ENCODE peak calls at places on chromosomes 7 and 10, in eight cellular contexts. One of them, this sample, is unnamed.

GRCh38 chr10:45819552-45819951 is 27.7 kb downstream of the AGAP4 start:
- DNase-seq in osteocyte: peak
- DNase-seq in GM20000: no peak
- DNase-seq in neural progenitor cell: no peak
- DNase-seq in CD4-positive, alpha-beta T cell: no peak
- DNase-seq in PC-9: no peak
- DNase-seq in cardiac muscle cell: no peak
- DNase-seq in AG10803: no peak
- DNase-seq in this sample: no peak

GRCh38 chr7:66758964-66759628 is 18.6 kb downstream of the RABGEF1 start:
- DNase-seq in osteocyte: no peak
- DNase-seq in GM20000: no peak
- DNase-seq in neural progenitor cell: no peak
- DNase-seq in CD4-positive, alpha-beta T cell: no peak
- DNase-seq in PC-9: no peak
- DNase-seq in cardiac muscle cell: no peak
- DNase-seq in AG10803: no peak
- DNase-seq in this sample: no peak

GRCh38 chr7:128842674-128843641 is 12.8 kb downstream of the FLNC start:
- DNase-seq in osteocyte: no peak
- DNase-seq in GM20000: no peak
- DNase-seq in neural progenitor cell: no peak
- DNase-seq in CD4-positive, alpha-beta T cell: no peak
- DNase-seq in PC-9: no peak
- DNase-seq in cardiac muscle cell: no peak
- DNase-seq in AG10803: no peak
- DNase-seq in this sample: no peak

GRCh38 chr7:151696738-151697514 is 177.2 kb upstream of the RHEB start:
- DNase-seq in osteocyte: no peak
- DNase-seq in GM20000: no peak
- DNase-seq in neural progenitor cell: peak
- DNase-seq in CD4-positive, alpha-beta T cell: no peak
- DNase-seq in PC-9: peak
- DNase-seq in cardiac muscle cell: peak
- DNase-seq in AG10803: no peak
- DNase-seq in this sample: no peak

GRCh38 chr10:122417667-122418066 is 36.8 kb upstream of the ARMS2 start:
- DNase-seq in osteocyte: no peak
- DNase-seq in GM20000: no peak
- DNase-seq in neural progenitor cell: no peak
- DNase-seq in CD4-positive, alpha-beta T cell: no peak
- DNase-seq in PC-9: no peak
- DNase-seq in cardiac muscle cell: no peak
- DNase-seq in AG10803: peak
- DNase-seq in this sample: no peak

GRCh38 chr10:117138838-117139580 is 939 bp upstream of the VAX1 start:
- DNase-seq in osteocyte: no peak
- DNase-seq in GM20000: peak
- DNase-seq in neural progenitor cell: peak
- DNase-seq in CD4-positive, alpha-beta T cell: no peak
- DNase-seq in PC-9: no peak
- DNase-seq in cardiac muscle cell: peak
- DNase-seq in AG10803: no peak
- DNase-seq in this sample: no peak

GRCh38 chr7:28626629-28627262 is 214.4 kb downstream of the CREB5 start:
- DNase-seq in osteocyte: no peak
- DNase-seq in GM20000: peak
- DNase-seq in neural progenitor cell: peak
- DNase-seq in CD4-positive, alpha-beta T cell: no peak
- DNase-seq in PC-9: no peak
- DNase-seq in cardiac muscle cell: peak
- DNase-seq in AG10803: peak
- DNase-seq in this sample: no peak

GRCh38 chr10:61778137-61778536 is 115.4 kb downstream of the CABCOCO1 start:
- DNase-seq in osteocyte: no peak
- DNase-seq in GM20000: no peak
- DNase-seq in neural progenitor cell: no peak
- DNase-seq in CD4-positive, alpha-beta T cell: no peak
- DNase-seq in PC-9: no peak
- DNase-seq in cardiac muscle cell: no peak
- DNase-seq in AG10803: no peak
- DNase-seq in this sample: no peak

GRCh38 chr10:133465191-133465949 is 11.6 kb downstream of the SCART1 start:
- DNase-seq in osteocyte: peak
- DNase-seq in GM20000: peak
- DNase-seq in neural progenitor cell: no peak
- DNase-seq in CD4-positive, alpha-beta T cell: no peak
- DNase-seq in PC-9: no peak
- DNase-seq in cardiac muscle cell: no peak
- DNase-seq in AG10803: no peak
- DNase-seq in this sample: no peak

GRCh38 chr10:53022663-53023088 is 250.1 kb upstream of the MBL2 start:
- DNase-seq in osteocyte: no peak
- DNase-seq in GM20000: no peak
- DNase-seq in neural progenitor cell: no peak
- DNase-seq in CD4-positive, alpha-beta T cell: no peak
- DNase-seq in PC-9: no peak
- DNase-seq in cardiac muscle cell: no peak
- DNase-seq in AG10803: no peak
- DNase-seq in this sample: no peak

DNA sequence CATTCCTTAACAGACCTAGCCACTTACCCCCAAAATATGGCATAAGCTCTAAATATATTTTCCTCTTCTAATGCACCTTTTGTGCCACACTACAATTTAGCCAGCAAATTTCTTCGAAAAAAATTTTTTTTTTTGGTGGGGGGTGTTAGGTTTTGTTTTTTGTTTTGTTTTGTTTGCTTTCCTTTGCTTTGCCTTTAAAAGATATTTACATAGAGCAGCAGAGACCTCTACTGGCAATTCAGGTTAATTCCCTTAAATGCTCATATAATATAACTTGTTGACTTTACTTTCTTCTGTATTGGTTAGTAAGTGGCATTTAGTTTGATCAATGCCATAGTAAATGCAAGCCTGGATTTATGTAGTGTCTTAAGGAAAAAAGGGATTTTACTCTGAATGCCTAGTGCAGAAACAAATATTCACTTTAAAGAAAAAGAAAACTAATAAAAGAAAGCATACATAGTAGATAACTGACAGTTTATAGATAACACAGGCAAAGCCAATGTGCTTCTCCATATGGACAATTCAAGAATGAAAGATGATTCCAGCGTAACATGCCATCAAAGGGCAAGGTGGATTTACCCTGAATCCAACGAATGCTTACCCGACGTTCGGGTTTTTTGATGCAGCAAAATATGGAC is 1250.6 kb downstream of the GATA3 start:
- DNase-seq in osteocyte: no peak
- DNase-seq in GM20000: no peak
- DNase-seq in neural progenitor cell: peak
- DNase-seq in CD4-positive, alpha-beta T cell: no peak
- DNase-seq in PC-9: peak
- DNase-seq in cardiac muscle cell: peak
- DNase-seq in AG10803: peak
- DNase-seq in this sample: no peak
- TF ChIP-seq CTCF in osteocyte: peak
- TF ChIP-seq CTCF in GM20000: no peak
- TF ChIP-seq CTCF in neural progenitor cell: peak
- TF ChIP-seq CTCF in CD4-positive, alpha-beta T cell: peak
- TF ChIP-seq CTCF in PC-9: peak
- TF ChIP-seq CTCF in cardiac muscle cell: peak
- TF ChIP-seq CTCF in AG10803: peak
- TF ChIP-seq CTCF in this sample: peak

DNA sequence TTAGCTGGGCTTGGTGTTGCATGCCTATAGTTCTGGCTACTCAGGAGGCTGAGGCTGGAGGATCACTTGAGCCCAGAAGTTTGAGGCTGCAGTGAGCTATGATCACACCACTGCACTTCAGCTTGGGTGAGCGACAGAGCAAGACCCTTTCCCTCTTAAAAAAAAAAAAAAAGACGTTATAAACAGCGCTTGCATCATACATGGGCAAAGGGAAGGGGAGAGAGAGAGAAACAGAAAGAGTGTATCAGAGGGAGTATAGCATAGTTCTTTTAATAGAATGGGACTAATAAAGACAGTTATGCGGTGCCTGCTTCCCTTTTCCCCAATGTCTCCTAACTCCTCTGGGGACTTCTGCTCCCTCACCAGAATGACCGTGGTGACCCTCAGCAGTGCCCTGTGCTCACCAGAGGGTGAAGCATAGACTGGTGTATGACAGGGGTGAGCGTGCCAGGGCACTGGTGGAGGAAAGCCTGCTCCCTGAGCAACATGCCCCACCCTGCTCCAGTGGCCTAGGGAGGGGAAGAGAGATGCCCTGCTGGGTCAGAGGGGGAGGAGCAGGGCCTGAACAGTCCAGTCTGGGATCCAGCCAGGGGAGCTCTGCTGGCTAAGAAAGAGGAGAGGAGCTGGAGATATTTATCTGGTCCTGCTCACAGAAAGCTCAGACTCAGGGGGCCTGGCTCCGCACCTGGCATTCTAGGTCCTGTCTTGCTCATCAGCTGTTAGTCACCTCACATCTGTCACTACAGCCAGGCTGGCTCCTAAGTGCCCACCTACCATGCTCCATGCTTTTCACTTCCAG is 2.3 kb downstream of the PDZD7 start:
- DNase-seq in osteocyte: no peak
- DNase-seq in GM20000: no peak
- DNase-seq in neural progenitor cell: no peak
- DNase-seq in CD4-positive, alpha-beta T cell: no peak
- DNase-seq in PC-9: no peak
- DNase-seq in cardiac muscle cell: no peak
- DNase-seq in AG10803: no peak
- DNase-seq in this sample: no peak
- TF ChIP-seq CTCF in osteocyte: no peak
- TF ChIP-seq CTCF in GM20000: no peak
- TF ChIP-seq CTCF in neural progenitor cell: no peak
- TF ChIP-seq CTCF in CD4-positive, alpha-beta T cell: no peak
- TF ChIP-seq CTCF in PC-9: no peak
- TF ChIP-seq CTCF in cardiac muscle cell: no peak
- TF ChIP-seq CTCF in AG10803: no peak
- TF ChIP-seq CTCF in this sample: no peak

DNA sequence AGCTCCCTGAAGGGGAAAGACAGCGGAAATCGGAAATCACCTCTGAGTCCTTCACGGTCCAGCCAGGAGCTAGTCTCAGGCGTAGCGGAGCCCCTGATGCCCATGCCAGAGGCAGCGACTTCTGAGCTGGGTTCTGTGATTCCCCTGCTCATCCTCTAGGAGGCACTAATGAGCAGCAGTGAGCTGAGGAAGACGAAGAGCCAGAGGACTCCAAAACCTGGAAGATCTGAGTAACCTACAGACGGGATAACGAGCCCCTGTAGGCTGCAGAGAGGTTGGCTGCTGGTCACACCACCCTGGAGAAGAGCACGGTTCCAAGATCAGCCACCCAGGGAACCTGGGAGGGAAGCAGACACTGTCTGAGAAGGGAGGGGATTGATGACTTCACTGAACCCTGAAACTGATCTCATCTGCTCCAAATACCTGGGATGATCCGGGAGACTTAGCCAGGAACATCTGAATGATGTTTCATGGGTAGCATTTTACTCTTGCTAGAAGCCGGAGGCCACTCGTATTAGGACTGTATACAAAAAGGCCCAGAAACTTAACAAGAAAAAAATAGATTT is 304.1 kb downstream of the PAXIP1 start:
- DNase-seq in osteocyte: no peak
- DNase-seq in GM20000: peak
- DNase-seq in neural progenitor cell: peak
- DNase-seq in CD4-positive, alpha-beta T cell: no peak
- DNase-seq in PC-9: no peak
- DNase-seq in cardiac muscle cell: peak
- DNase-seq in AG10803: no peak
- DNase-seq in this sample: no peak
- TF ChIP-seq CTCF in osteocyte: no peak
- TF ChIP-seq CTCF in GM20000: peak
- TF ChIP-seq CTCF in neural progenitor cell: peak
- TF ChIP-seq CTCF in CD4-positive, alpha-beta T cell: no peak
- TF ChIP-seq CTCF in PC-9: peak
- TF ChIP-seq CTCF in cardiac muscle cell: no peak
- TF ChIP-seq CTCF in AG10803: no peak
- TF ChIP-seq CTCF in this sample: peak

DNA sequence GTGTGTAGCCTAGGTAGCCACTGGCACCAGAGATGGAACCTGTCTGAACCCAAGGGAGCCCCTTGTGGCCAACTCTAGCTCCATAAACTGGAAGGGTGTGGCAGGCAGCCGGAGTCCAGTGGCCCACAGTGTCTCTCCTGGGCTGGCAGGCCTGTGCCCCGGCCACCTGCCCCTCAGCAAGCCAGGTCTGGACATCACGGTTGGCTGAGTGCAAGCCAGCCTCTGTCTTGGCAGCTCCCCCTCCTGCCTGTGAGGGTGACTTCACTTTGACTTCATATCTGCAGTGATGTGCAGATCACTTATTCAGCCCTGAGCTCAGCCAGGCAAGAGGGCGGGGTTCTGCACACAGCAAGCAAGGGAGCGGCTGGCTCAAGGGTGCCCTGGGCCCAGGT is 1.3 kb upstream of the RET start:
- DNase-seq in osteocyte: no peak
- DNase-seq in GM20000: peak
- DNase-seq in neural progenitor cell: peak
- DNase-seq in CD4-positive, alpha-beta T cell: no peak
- DNase-seq in PC-9: no peak
- DNase-seq in cardiac muscle cell: no peak
- DNase-seq in AG10803: no peak
- DNase-seq in this sample: no peak
- TF ChIP-seq CTCF in osteocyte: peak
- TF ChIP-seq CTCF in GM20000: no peak
- TF ChIP-seq CTCF in neural progenitor cell: peak
- TF ChIP-seq CTCF in CD4-positive, alpha-beta T cell: no peak
- TF ChIP-seq CTCF in PC-9: no peak
- TF ChIP-seq CTCF in cardiac muscle cell: peak
- TF ChIP-seq CTCF in AG10803: no peak
- TF ChIP-seq CTCF in this sample: no peak

DNA sequence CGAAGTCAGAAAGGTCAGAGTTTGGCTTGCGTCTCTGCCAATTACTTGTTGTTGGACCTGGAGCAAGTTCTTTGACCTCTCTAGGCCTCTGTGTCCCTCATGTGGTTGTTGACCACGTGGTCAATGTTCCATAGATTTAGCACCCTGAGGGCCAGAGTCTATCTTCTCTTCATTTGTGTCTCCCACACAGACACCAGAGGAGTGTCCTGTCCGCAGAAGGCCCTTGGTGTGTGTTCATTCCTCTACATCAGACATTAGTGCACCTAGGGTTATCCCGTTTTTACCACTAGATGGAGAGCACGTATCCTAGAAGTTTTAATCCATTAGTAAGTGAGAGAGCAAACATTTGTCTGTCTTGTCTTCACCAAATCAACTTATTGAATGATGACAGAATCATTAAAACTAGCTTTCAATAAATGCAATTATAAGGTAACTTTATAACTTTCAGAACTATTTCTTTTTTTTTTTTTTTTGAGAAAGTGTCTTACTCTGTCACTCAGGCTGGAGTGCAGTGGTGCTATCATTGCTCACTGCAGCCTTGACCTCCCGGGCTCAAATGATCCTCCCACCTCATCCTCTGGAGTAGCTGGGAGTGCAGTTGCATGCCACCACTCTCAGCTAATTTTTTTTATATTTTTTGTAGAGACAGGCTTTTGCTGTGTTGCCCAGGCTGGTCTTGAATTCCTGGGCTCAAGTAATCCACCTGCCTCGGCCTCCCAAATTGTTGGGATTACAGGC is 122.5 kb upstream of the ANKRD1 start:
- DNase-seq in osteocyte: no peak
- DNase-seq in GM20000: peak
- DNase-seq in neural progenitor cell: peak
- DNase-seq in CD4-positive, alpha-beta T cell: no peak
- DNase-seq in PC-9: no peak
- DNase-seq in cardiac muscle cell: peak
- DNase-seq in AG10803: peak
- DNase-seq in this sample: no peak
- TF ChIP-seq CTCF in osteocyte: peak
- TF ChIP-seq CTCF in GM20000: no peak
- TF ChIP-seq CTCF in neural progenitor cell: peak
- TF ChIP-seq CTCF in CD4-positive, alpha-beta T cell: no peak
- TF ChIP-seq CTCF in PC-9: peak
- TF ChIP-seq CTCF in cardiac muscle cell: peak
- TF ChIP-seq CTCF in AG10803: peak
- TF ChIP-seq CTCF in this sample: peak

This sample was measured in D721Med.